ENCODE peak calls at places on chromosomes 5 and 9, in nine cellular contexts. D is AG09309, M is lower lobe of right lung, T is neural crest cell, B is HCT116, Q is K562, P is A549, X is heart right ventricle, G is ovary. O is an unnamed sample.

GRCh38 chr5:168135897-168136296 is 155.5 kb upstream of the WWC1 start:
- DNase-seq in M (no peak), T (no peak), Q (no peak), G (no peak), P (no peak), B (no peak), X (no peak), D (no peak), O (no peak)

GRCh38 chr5:65588694-65589093 is 25.6 kb downstream of the PPWD1 start:
- DNase-seq in X (no peak), P (no peak), M (no peak), G (no peak), T (no peak), Q (no peak), D (no peak), B (no peak), O (no peak)

GRCh38 chr9:87713278-87713989 is 12.5 kb upstream of the CTSL start:
- DNase-seq in P (peak; percentile 99), G (peak; percentile 75), X (peak; percentile 70), B (peak; percentile 76), D (peak; percentile 98), M (peak; percentile 87), Q (peak; percentile 89), T (no peak), O (peak; percentile 27)

GRCh38 chr9:35618325-35618727 is at the start of gene CD72:
- DNase-seq in X (no peak), G (no peak), B (no peak), D (no peak), Q (no peak), T (no peak), P (no peak), M (no peak), O (no peak)

GRCh38 chr5:14221768-14222167 is 78.6 kb downstream of the TRIO start:
- DNase-seq in P (no peak), T (no peak), X (no peak), G (no peak), D (no peak), M (no peak), Q (no peak), B (no peak), O (no peak)

GRCh38 chr9:111597852-111598729 is 1.4 kb downstream of the PTGR1 start:
- DNase-seq in T (peak; percentile 35), P (peak; percentile 78), M (peak; percentile 80), B (peak; percentile 63), X (peak; percentile 64), Q (peak; percentile 73), D (no peak), G (peak; percentile 68), O (peak; percentile 60)

GRCh38 chr9:27528886-27529315 is 713 bp downstream of the MOB3B start:
- DNase-seq in D (no peak), Q (peak; percentile 52), X (peak; percentile 36), G (peak; percentile 78), B (no peak), M (peak; percentile 74), T (peak; percentile 49), P (peak; percentile 24), O (peak; percentile 40)

GRCh38 chr5:172144291-172144815 is 43.7 kb downstream of the STK10 start:
- DNase-seq in Q (peak; percentile 91), D (no peak), M (no peak), X (peak; percentile 53), T (peak; percentile 43), B (no peak), G (no peak), P (no peak), O (peak; percentile 39)

GRCh38 chr9:28801144-28801799 is 1228.0 kb upstream of the C9orf72 start:
- DNase-seq in D (no peak), Q (no peak), X (no peak), P (no peak), M (no peak), B (no peak), T (no peak), G (no peak), O (no peak)

GRCh38 chr5:143554918-143555477 is 151.5 kb upstream of the NR3C1 start:
- DNase-seq in D (no peak), M (no peak), Q (no peak), B (no peak), T (no peak), G (no peak), X (no peak), P (peak; percentile 79), O (no peak)

GRCh38 chr9:6194934-6195333 is 20.7 kb upstream of the IL33 start:
- DNase-seq in X (no peak), B (no peak), M (no peak), P (no peak), Q (peak; percentile 16), G (no peak), T (no peak), D (no peak), O (no peak)
- TF ChIP-seq CTCF in X (no peak), B (peak; percentile 70), M (no peak), P (no peak), Q (peak; percentile 31), G (no peak), T (peak; percentile 55), D (peak; percentile 41), O (no peak)

GRCh38 chr9:92563701-92564100 is 27.9 kb upstream of the ECM2 start:
- DNase-seq in X (no peak), Q (no peak), G (no peak), B (no peak), D (no peak), P (no peak), M (no peak), T (no peak), O (no peak)

GRCh38 chr9:92561374-92562329 is 25.9 kb upstream of the ECM2 start:
- DNase-seq in M (no peak), G (no peak), P (no peak), D (peak; percentile 59), Q (no peak), X (no peak), T (no peak), B (no peak), O (no peak)

GRCh38 chr9:92558612-92559374 is 23.0 kb upstream of the ECM2 start:
- DNase-seq in D (no peak), M (no peak), X (peak; percentile 32), G (no peak), B (no peak), Q (no peak), T (no peak), P (no peak), O (no peak)

GRCh38 chr9:92564982-92565381 is 29.2 kb upstream of the ECM2 start:
- DNase-seq in B (no peak), M (no peak), G (no peak), T (no peak), P (no peak), Q (no peak), D (peak; percentile 31), X (no peak), O (no peak)

DNA sequence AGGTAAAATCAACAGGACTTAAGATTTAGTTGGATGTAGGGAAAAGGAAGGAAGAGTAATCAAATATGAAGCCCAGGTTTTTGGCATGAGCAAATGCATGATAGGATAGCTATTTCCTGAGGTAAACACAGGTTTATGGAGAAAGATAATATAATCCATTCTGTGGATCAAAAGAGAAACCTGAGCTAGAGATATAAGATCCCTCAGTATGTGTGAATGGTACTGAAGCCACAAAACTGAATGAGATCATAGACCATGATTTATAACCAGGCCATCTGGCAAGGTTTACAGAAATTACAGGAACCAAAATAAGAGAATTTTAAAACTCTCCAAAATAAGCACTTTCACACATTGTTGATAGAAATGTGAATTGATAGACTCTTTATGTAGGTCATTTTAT is 28.7 kb upstream of the ECM2 start:
- DNase-seq in M (no peak), B (no peak), X (no peak), P (no peak), D (no peak), G (no peak), T (no peak), Q (no peak), O (no peak)
- TF ChIP-seq CTCF in M (no peak), B (no peak), X (no peak), P (no peak), D (no peak), G (no peak), T (no peak), Q (no peak), O (no peak)

DNA sequence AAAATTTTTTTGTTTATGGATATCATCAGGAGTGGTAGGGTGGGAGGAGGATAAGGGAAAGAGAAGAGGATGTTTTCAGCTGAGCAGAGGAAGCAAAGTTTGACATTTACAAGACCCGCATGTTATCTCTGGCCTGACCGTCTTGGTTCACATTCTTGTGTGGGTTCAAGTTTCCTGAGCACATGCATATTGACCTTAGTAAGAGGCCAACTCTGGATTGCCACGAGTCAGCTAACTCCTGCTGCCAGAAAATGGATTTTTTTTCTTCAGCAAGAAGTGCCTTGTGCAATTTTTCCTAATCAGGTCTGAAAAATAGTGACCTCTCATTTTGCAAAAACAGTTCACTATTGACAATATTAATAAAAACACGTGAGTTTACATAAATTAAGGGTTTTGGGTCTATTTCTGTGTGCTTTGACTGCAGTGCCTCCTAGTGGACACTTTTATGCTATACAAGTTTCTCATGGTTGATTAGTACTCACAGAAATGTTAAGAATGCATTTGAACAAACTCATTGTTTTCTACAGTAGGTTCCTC is 27.1 kb upstream of the BASP1 start:
- DNase-seq in B (peak; percentile 46), M (no peak), D (peak; percentile 62), T (peak; percentile 48), P (peak; percentile 66), X (no peak), Q (peak; percentile 50), G (no peak), O (peak; percentile 27)
- TF ChIP-seq CTCF in B (peak; percentile 92), M (peak; percentile 81), D (peak; percentile 68), T (peak; percentile 97), P (peak; percentile 97), X (peak; percentile 92), Q (peak; percentile 79), G (peak; percentile 79), O (peak; percentile 71)

GRCh38 chr9:30932226-30932625 is 1452.2 kb upstream of the ACO1 start:
- DNase-seq in P (peak; percentile 27), Q (no peak), X (no peak), G (no peak), B (peak; percentile 0), D (no peak), M (no peak), T (no peak), O (peak; percentile 5)

GRCh38 chr9:30935730-30936129 is 1448.7 kb upstream of the ACO1 start:
- DNase-seq in D (no peak), T (no peak), M (no peak), B (no peak), P (no peak), X (no peak), G (no peak), Q (no peak), O (no peak)
- TF ChIP-seq CTCF in D (no peak), T (no peak), M (no peak), B (no peak), P (no peak), X (no peak), G (no peak), Q (no peak), O (no peak)

GRCh38 chr5:132176987-132177386 is 50.7 kb downstream of the P4HA2 start:
- DNase-seq in B (no peak), D (no peak), Q (peak; percentile 76), G (no peak), P (no peak), T (no peak), M (no peak), X (no peak), O (no peak)
- TF ChIP-seq CTCF in B (peak; percentile 34), D (peak; percentile 29), Q (peak; percentile 66), G (no peak), P (peak; percentile 6), T (no peak), M (no peak), X (no peak), O (no peak)

GRCh38 chr9:13876741-13877140 is 437.2 kb downstream of the NFIB start:
- DNase-seq in M (no peak), B (no peak), T (no peak), Q (no peak), X (no peak), P (no peak), D (no peak), G (no peak), O (no peak)

GRCh38 chr9:13873212-13873611 is 440.7 kb downstream of the NFIB start:
- DNase-seq in P (no peak), T (no peak), X (no peak), D (no peak), M (no peak), G (no peak), Q (no peak), B (no peak), O (no peak)
- TF ChIP-seq CTCF in P (no peak), T (no peak), X (no peak), D (no peak), M (no peak), G (no peak), Q (no peak), B (no peak), O (no peak)